ENCODE peak calls at places on chromosomes 3 and 15, in five cellular contexts. One of them, this sample, is unnamed.

GRCh38 chr15:63310646-63311045 is 33.2 kb downstream of the APH1B start:
- DNase-seq in sigmoid colon: no peak
- DNase-seq in H1: no peak
- DNase-seq in stomach: no peak
- DNase-seq in endothelial cell of umbilical vein: peak; percentile 57
- DNase-seq in this sample: no peak

GRCh38 chr3:73279-73678 is 123.3 kb upstream of the CHL1 start:
- DNase-seq in stomach: no peak
- DNase-seq in H1: no peak
- DNase-seq in endothelial cell of umbilical vein: no peak
- DNase-seq in sigmoid colon: no peak
- DNase-seq in this sample: no peak

GRCh38 chr3:8311321-8311720 is 190.3 kb upstream of the LMCD1 start:
- DNase-seq in sigmoid colon: no peak
- DNase-seq in H1: no peak
- DNase-seq in endothelial cell of umbilical vein: no peak
- DNase-seq in stomach: no peak
- DNase-seq in this sample: no peak

GRCh38 chr3:99012051-99012450 is 110.6 kb upstream of the DCBLD2 start:
- DNase-seq in endothelial cell of umbilical vein: no peak
- DNase-seq in sigmoid colon: no peak
- DNase-seq in stomach: no peak
- DNase-seq in H1: no peak
- DNase-seq in this sample: no peak

GRCh38 chr15:44092221-44092620 is 102.8 kb downstream of the FRMD5 start:
- DNase-seq in endothelial cell of umbilical vein: no peak
- DNase-seq in sigmoid colon: no peak
- DNase-seq in H1: no peak
- DNase-seq in stomach: no peak
- DNase-seq in this sample: no peak

GRCh38 chr3:114645392-114645791 is 351.6 kb downstream of the TIGIT start:
- DNase-seq in sigmoid colon: no peak
- DNase-seq in H1: no peak
- DNase-seq in stomach: no peak
- DNase-seq in endothelial cell of umbilical vein: no peak
- DNase-seq in this sample: no peak

GRCh38 chr3:151974067-151974466 is 100.6 kb downstream of the SUCNR1 start:
- DNase-seq in H1: no peak
- DNase-seq in stomach: no peak
- DNase-seq in endothelial cell of umbilical vein: peak; percentile 70
- DNase-seq in sigmoid colon: no peak
- DNase-seq in this sample: no peak

GRCh38 chr3:122975924-122976293 is 51.7 kb downstream of the SEMA5B start:
- DNase-seq in sigmoid colon: no peak
- DNase-seq in endothelial cell of umbilical vein: no peak
- DNase-seq in stomach: no peak
- DNase-seq in H1: no peak
- DNase-seq in this sample: no peak

GRCh38 chr15:101310163-101310480 is 15.1 kb upstream of the SNRPA1 start:
- DNase-seq in stomach: no peak
- DNase-seq in H1: no peak
- DNase-seq in endothelial cell of umbilical vein: no peak
- DNase-seq in sigmoid colon: no peak
- DNase-seq in this sample: no peak

GRCh38 chr3:127182446-127182845 is 10.5 kb upstream of the PRR23E start:
- DNase-seq in sigmoid colon: peak; percentile 41
- DNase-seq in stomach: no peak
- DNase-seq in endothelial cell of umbilical vein: no peak
- DNase-seq in H1: no peak
- DNase-seq in this sample: no peak

GRCh38 chr3:150699068-150699635 is 4.6 kb downstream of the ERICH6 start:
- DNase-seq in H1: no peak
- DNase-seq in sigmoid colon: no peak
- DNase-seq in stomach: no peak
- DNase-seq in endothelial cell of umbilical vein: peak; percentile 10
- DNase-seq in this sample: no peak

GRCh38 chr3:150703756-150704344 is at the start of gene ERICH6:
- DNase-seq in stomach: peak; percentile 93
- DNase-seq in H1: peak; percentile 75
- DNase-seq in endothelial cell of umbilical vein: peak; percentile 90
- DNase-seq in sigmoid colon: peak; percentile 95
- DNase-seq in this sample: peak; percentile 93
- TF ChIP-seq POLR2A in stomach: no peak
- TF ChIP-seq POLR2A in H1: peak; percentile 72
- TF ChIP-seq POLR2A in endothelial cell of umbilical vein: peak; percentile 17
- TF ChIP-seq POLR2A in sigmoid colon: peak; percentile 19
- TF ChIP-seq POLR2A in this sample: peak; percentile 58

GRCh38 chr3:140733623-140734022 is 55.8 kb downstream of the TRIM42 start:
- DNase-seq in sigmoid colon: no peak
- DNase-seq in H1: no peak
- DNase-seq in endothelial cell of umbilical vein: no peak
- DNase-seq in stomach: no peak
- DNase-seq in this sample: no peak

GRCh38 chr3:140742116-140742515 is 64.3 kb downstream of the TRIM42 start:
- DNase-seq in sigmoid colon: no peak
- DNase-seq in H1: no peak
- DNase-seq in stomach: no peak
- DNase-seq in endothelial cell of umbilical vein: no peak
- DNase-seq in this sample: no peak

GRCh38 chr3:140731440-140732119 is 53.7 kb downstream of the TRIM42 start:
- DNase-seq in stomach: no peak
- DNase-seq in endothelial cell of umbilical vein: no peak
- DNase-seq in H1: no peak
- DNase-seq in sigmoid colon: no peak
- DNase-seq in this sample: no peak

DNA sequence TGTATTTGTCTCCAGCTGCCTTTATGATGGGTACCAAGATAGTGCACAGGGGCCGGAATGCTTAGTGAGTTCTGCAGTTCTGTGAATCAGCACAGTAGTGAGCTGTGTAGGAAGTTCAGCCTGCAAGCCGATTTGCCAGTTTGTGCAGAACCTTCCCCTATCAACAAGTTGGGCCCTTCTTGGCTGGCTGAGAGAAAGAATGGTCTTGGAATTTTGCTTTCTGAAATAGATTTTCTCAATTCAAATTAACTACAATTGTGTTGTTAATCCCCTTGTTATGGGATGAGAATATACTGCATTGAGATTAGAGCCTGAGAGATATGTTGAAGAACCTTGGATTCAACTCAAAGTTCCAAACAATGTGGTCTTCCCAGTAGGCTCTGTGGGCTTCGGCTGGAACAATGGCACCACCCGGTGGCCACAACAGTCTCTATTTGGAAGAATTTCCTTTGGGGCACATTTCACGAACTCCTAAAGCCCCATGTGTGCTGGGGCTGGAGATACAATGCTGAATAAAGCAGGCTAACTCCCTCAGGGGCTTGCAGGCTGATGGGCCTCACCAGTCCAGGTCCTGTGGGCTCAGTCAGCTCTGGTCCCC is 59.1 kb downstream of the TRIM42 start:
- DNase-seq in stomach: peak; percentile 33
- DNase-seq in H1: peak; percentile 60
- DNase-seq in endothelial cell of umbilical vein: peak; percentile 34
- DNase-seq in sigmoid colon: no peak
- DNase-seq in this sample: peak; percentile 18
- TF ChIP-seq POLR2AphosphoS5 in stomach: no peak
- TF ChIP-seq POLR2AphosphoS5 in H1: no peak
- TF ChIP-seq POLR2AphosphoS5 in endothelial cell of umbilical vein: no peak
- TF ChIP-seq POLR2AphosphoS5 in sigmoid colon: no peak
- TF ChIP-seq POLR2AphosphoS5 in this sample: no peak

DNA sequence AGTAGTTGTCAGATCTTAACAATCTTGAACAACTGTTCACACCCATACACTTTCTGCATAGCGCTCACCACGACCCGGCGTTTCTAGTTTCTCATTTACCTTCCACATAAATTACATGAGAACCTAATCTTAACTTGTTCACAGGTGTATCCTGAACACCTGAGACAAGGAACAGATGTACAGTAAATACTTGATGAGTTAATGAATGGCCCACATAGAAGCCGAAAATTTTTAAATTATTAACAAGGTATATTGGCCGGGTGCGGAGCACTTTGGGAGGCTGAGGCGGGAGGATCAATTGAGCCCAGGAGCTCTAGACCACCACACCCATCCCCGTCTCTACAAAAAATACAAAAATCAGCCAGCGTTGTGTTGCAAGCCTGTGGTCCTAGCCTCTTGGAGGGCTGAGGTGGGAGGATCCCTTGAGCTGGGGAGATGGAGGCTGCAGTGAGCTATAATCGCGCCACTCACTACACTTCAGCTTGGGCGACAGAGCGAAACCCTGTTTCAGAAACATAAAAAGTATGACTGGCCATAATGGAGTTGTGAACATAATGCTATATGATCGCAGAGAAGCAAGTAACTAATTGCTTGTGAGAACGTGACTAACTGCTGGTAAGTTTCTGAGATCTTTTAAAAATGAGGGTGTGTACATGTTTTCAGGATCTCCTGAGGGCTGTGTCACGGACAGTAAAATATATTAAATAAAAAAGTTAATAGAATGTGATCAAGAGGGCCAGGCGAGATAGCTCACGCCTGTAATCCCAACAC is 1.0 kb upstream of the SMARCC1 start:
- DNase-seq in sigmoid colon: peak; percentile 46
- DNase-seq in stomach: no peak
- DNase-seq in endothelial cell of umbilical vein: no peak
- DNase-seq in H1: no peak
- DNase-seq in this sample: no peak
- H3K27ac ChIP-seq in sigmoid colon: peak overlapping the region; percentile 97
- H3K27ac ChIP-seq in stomach: peak overlapping the region; percentile 98
- H3K27ac ChIP-seq in endothelial cell of umbilical vein: peak overlapping the region; percentile 89
- H3K27ac ChIP-seq in H1: peak overlapping the region; percentile 76
- H3K27ac ChIP-seq in this sample: peak overlapping the region; percentile 94

DNA sequence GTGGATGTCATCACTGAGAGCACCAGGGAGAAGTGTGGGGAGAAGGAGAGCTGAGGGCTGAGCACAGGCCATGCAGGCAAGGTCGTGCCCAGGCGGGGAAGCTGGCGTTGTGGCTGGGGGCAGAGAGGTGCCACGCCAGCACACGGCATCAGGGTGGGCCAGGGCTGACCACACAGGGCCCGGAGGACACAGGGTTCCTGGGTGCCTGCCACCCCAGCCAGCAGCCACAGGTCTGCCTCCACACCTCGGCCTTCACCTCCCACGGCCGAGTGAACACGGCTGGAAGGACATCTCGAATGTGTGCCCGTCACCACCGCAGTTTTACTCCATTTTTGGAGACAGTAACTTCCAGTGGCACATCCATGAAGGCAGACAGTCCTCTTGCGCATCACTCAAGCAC is 77.1 kb downstream of the ATP10A start:
- DNase-seq in H1: no peak
- DNase-seq in endothelial cell of umbilical vein: no peak
- DNase-seq in sigmoid colon: peak; percentile 63
- DNase-seq in stomach: no peak
- DNase-seq in this sample: no peak
- TF ChIP-seq POLR2A in H1: no peak
- TF ChIP-seq POLR2A in endothelial cell of umbilical vein: no peak
- TF ChIP-seq POLR2A in sigmoid colon: no peak
- TF ChIP-seq POLR2A in stomach: no peak
- TF ChIP-seq POLR2A in this sample: no peak

GRCh38 chr15:33154366-33155166 is 39.9 kb downstream of the FMN1 start:
- DNase-seq in sigmoid colon: peak; percentile 76
- DNase-seq in stomach: no peak
- DNase-seq in endothelial cell of umbilical vein: no peak
- DNase-seq in H1: no peak
- DNase-seq in this sample: peak; percentile 30

GRCh38 chr15:33150993-33151392 is 43.5 kb downstream of the FMN1 start:
- DNase-seq in sigmoid colon: no peak
- DNase-seq in stomach: no peak
- DNase-seq in H1: no peak
- DNase-seq in endothelial cell of umbilical vein: no peak
- DNase-seq in this sample: no peak

GRCh38 chr15:33150516-33150915 is 44.0 kb downstream of the FMN1 start:
- DNase-seq in stomach: no peak
- DNase-seq in endothelial cell of umbilical vein: no peak
- DNase-seq in sigmoid colon: no peak
- DNase-seq in H1: no peak
- DNase-seq in this sample: no peak

GRCh38 chr15:33153548-33153947 is 41.0 kb downstream of the FMN1 start:
- DNase-seq in sigmoid colon: no peak
- DNase-seq in endothelial cell of umbilical vein: no peak
- DNase-seq in H1: no peak
- DNase-seq in stomach: no peak
- DNase-seq in this sample: no peak

DNA sequence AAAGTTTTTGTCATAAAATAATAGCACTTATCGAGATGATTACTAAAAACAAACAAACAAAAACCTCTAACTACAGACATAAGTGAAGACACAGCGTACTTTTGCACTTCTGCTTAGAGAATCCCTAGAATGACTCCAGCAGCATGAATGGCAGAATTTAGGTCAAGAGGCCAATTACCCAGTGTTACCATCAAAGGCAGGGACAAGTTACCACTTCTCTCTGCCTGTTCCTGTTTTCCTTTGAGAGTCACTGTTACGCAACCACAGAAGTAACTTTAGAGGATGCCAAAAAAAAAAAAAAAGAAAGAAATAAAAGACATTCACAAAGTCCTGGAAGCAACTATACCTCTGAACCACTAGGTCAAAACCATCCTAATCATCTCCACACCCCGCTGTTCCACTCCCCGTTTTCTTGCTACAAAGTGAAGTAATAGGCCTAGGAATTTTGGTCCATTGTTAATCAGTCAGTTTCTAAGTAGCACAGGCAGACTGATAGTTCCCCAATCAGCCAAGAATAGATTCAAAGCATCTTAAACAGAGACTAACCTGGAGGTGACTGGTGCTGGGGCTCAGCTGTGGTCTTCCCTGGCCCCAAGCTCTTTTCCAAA is 41.9 kb downstream of the FMN1 start:
- DNase-seq in endothelial cell of umbilical vein: no peak
- DNase-seq in stomach: no peak
- DNase-seq in sigmoid colon: no peak
- DNase-seq in H1: no peak
- DNase-seq in this sample: no peak
- TF ChIP-seq POLR2AphosphoS5 in endothelial cell of umbilical vein: no peak
- TF ChIP-seq POLR2AphosphoS5 in stomach: peak; percentile 1
- TF ChIP-seq POLR2AphosphoS5 in sigmoid colon: no peak
- TF ChIP-seq POLR2AphosphoS5 in H1: no peak
- TF ChIP-seq POLR2AphosphoS5 in this sample: peak; percentile 18

This sample was measured in transverse colon.